ENCODE peak calls at places on chromosomes 12 and 14, in eight cellular contexts. One of them, this sample, is unnamed.
A peak's percentile ranks its signal among the peaks of the same experiment; 100 is the strongest.

GRCh38 chr12:120488057-120488660 is 7.8 kb upstream of the DYNLL1 start:
- DNase-seq in uterus: peak; percentile 39
- DNase-seq in testis: peak; percentile 84
- DNase-seq in adrenal gland: no peak
- DNase-seq in Peyer's patch: no peak
- DNase-seq in heart left ventricle: no peak
- DNase-seq in ovary: no peak
- DNase-seq in GM12878: no peak
- DNase-seq in this sample: no peak

GRCh38 chr14:58133739-58134138 is 18.3 kb downstream of the ARMH4 start:
- DNase-seq in Peyer's patch: no peak
- DNase-seq in uterus: no peak
- DNase-seq in GM12878: no peak
- DNase-seq in adrenal gland: no peak
- DNase-seq in heart left ventricle: no peak
- DNase-seq in ovary: no peak
- DNase-seq in testis: no peak
- DNase-seq in this sample: no peak

GRCh38 chr14:77123381-77124344 is 17.9 kb downstream of the ZDHHC22 start:
- DNase-seq in Peyer's patch: peak; percentile 93
- DNase-seq in adrenal gland: peak; percentile 57
- DNase-seq in GM12878: no peak
- DNase-seq in ovary: no peak
- DNase-seq in heart left ventricle: peak; percentile 48
- DNase-seq in testis: peak; percentile 70
- DNase-seq in uterus: no peak
- DNase-seq in this sample: peak; percentile 96

GRCh38 chr12:96473394-96474093 is 15.8 kb upstream of the CFAP54 start:
- DNase-seq in testis: no peak
- DNase-seq in heart left ventricle: no peak
- DNase-seq in GM12878: no peak
- DNase-seq in adrenal gland: no peak
- DNase-seq in ovary: no peak
- DNase-seq in Peyer's patch: no peak
- DNase-seq in uterus: no peak
- DNase-seq in this sample: no peak

GRCh38 chr12:86787419-86787818 is 531.2 kb upstream of the MGAT4C start:
- DNase-seq in Peyer's patch: no peak
- DNase-seq in GM12878: no peak
- DNase-seq in ovary: no peak
- DNase-seq in adrenal gland: no peak
- DNase-seq in heart left ventricle: no peak
- DNase-seq in testis: no peak
- DNase-seq in uterus: no peak
- DNase-seq in this sample: no peak

GRCh38 chr12:26359576-26359975 is 164.2 kb downstream of the SSPN start:
- DNase-seq in testis: no peak
- DNase-seq in heart left ventricle: no peak
- DNase-seq in ovary: no peak
- DNase-seq in adrenal gland: no peak
- DNase-seq in Peyer's patch: no peak
- DNase-seq in uterus: no peak
- DNase-seq in GM12878: no peak
- DNase-seq in this sample: no peak

GRCh38 chr12:123983822-123984485 is 10.9 kb downstream of the ZNF664 start:
- DNase-seq in GM12878: no peak
- DNase-seq in Peyer's patch: peak; percentile 47
- DNase-seq in testis: peak; percentile 61
- DNase-seq in ovary: peak; percentile 48
- DNase-seq in adrenal gland: peak; percentile 28
- DNase-seq in heart left ventricle: no peak
- DNase-seq in uterus: peak; percentile 36
- DNase-seq in this sample: peak; percentile 55

GRCh38 chr12:110693731-110694130 is 4.8 kb upstream of the HVCN1 start:
- DNase-seq in uterus: no peak
- DNase-seq in testis: peak; percentile 41
- DNase-seq in Peyer's patch: no peak
- DNase-seq in ovary: no peak
- DNase-seq in adrenal gland: peak; percentile 41
- DNase-seq in heart left ventricle: peak; percentile 51
- DNase-seq in GM12878: no peak
- DNase-seq in this sample: no peak

GRCh38 chr12:67327466-67327865 is 58.3 kb downstream of the CAND1 start:
- DNase-seq in ovary: no peak
- DNase-seq in GM12878: no peak
- DNase-seq in uterus: no peak
- DNase-seq in heart left ventricle: no peak
- DNase-seq in testis: no peak
- DNase-seq in Peyer's patch: no peak
- DNase-seq in adrenal gland: no peak
- DNase-seq in this sample: no peak

GRCh38 chr12:111268738-111269572 is 99.9 kb downstream of the PHETA1 start:
- DNase-seq in ovary: no peak
- DNase-seq in Peyer's patch: no peak
- DNase-seq in testis: no peak
- DNase-seq in heart left ventricle: no peak
- DNase-seq in GM12878: no peak
- DNase-seq in adrenal gland: no peak
- DNase-seq in uterus: no peak
- DNase-seq in this sample: no peak

GRCh38 chr14:54591461-54592245 is 24.7 kb downstream of the SAMD4A start:
- DNase-seq in Peyer's patch: no peak
- DNase-seq in ovary: no peak
- DNase-seq in testis: no peak
- DNase-seq in adrenal gland: no peak
- DNase-seq in GM12878: no peak
- DNase-seq in heart left ventricle: no peak
- DNase-seq in uterus: no peak
- DNase-seq in this sample: no peak

GRCh38 chr14:54594531-54594930 is 27.6 kb downstream of the SAMD4A start:
- DNase-seq in adrenal gland: no peak
- DNase-seq in testis: no peak
- DNase-seq in heart left ventricle: no peak
- DNase-seq in GM12878: no peak
- DNase-seq in uterus: no peak
- DNase-seq in Peyer's patch: no peak
- DNase-seq in ovary: no peak
- DNase-seq in this sample: no peak

GRCh38 chr14:54590481-54590880 is 23.6 kb downstream of the SAMD4A start:
- DNase-seq in testis: no peak
- DNase-seq in GM12878: no peak
- DNase-seq in Peyer's patch: no peak
- DNase-seq in ovary: no peak
- DNase-seq in heart left ventricle: no peak
- DNase-seq in adrenal gland: no peak
- DNase-seq in uterus: no peak
- DNase-seq in this sample: no peak

GRCh38 chr14:54589843-54590242 is 22.9 kb downstream of the SAMD4A start:
- DNase-seq in adrenal gland: no peak
- DNase-seq in GM12878: no peak
- DNase-seq in ovary: no peak
- DNase-seq in uterus: no peak
- DNase-seq in testis: no peak
- DNase-seq in heart left ventricle: no peak
- DNase-seq in Peyer's patch: no peak
- DNase-seq in this sample: no peak

GRCh38 chr14:54593860-54594259 is 26.9 kb downstream of the SAMD4A start:
- DNase-seq in Peyer's patch: no peak
- DNase-seq in ovary: no peak
- DNase-seq in GM12878: no peak
- DNase-seq in heart left ventricle: no peak
- DNase-seq in uterus: no peak
- DNase-seq in testis: no peak
- DNase-seq in adrenal gland: no peak
- DNase-seq in this sample: no peak
- H3K4me1 ChIP-seq in Peyer's patch: no peaks in the 10 kb centered on the region
- H3K4me1 ChIP-seq in ovary: no peaks in the 10 kb centered on the region
- H3K4me1 ChIP-seq in GM12878: no peaks in the 10 kb centered on the region
- H3K4me1 ChIP-seq in heart left ventricle: peaks cover 30% of the 10 kb centered on the region
- H3K4me1 ChIP-seq in uterus: peaks cover 5% of the 10 kb centered on the region
- H3K4me1 ChIP-seq in testis: no peaks in the 10 kb centered on the region
- H3K4me1 ChIP-seq in adrenal gland: peaks cover 4% of the 10 kb centered on the region
- H3K4me1 ChIP-seq in this sample: no peaks in the 10 kb centered on the region

DNA sequence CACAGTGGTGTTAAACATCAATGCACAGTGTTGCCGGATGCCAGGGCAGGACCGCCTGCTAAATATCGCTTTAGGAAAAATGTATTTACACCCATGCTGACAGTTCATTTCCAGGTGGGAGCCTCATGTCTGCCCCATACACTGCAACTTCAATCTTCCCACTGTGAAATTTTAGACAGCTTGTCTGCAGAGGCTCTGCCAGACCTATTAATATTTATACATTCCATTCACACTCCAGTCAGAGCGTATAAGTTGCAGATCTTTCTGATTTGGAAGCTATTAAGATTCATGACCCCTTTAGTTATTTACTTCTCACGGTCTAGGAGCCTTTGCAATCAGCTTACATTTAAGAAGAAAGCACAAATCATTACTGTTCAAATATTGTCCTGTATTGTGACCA is 357.4 kb downstream of the ATP23 start:
- DNase-seq in adrenal gland: no peak
- DNase-seq in testis: no peak
- DNase-seq in Peyer's patch: no peak
- DNase-seq in GM12878: no peak
- DNase-seq in ovary: no peak
- DNase-seq in heart left ventricle: no peak
- DNase-seq in uterus: no peak
- DNase-seq in this sample: no peak
- H3K27ac ChIP-seq in adrenal gland: no peak overlapping the region
- H3K27ac ChIP-seq in testis: no peak overlapping the region
- H3K27ac ChIP-seq in Peyer's patch: no peak overlapping the region
- H3K27ac ChIP-seq in GM12878: no peak overlapping the region
- H3K27ac ChIP-seq in ovary: no peak overlapping the region
- H3K27ac ChIP-seq in heart left ventricle: no peak overlapping the region
- H3K27ac ChIP-seq in uterus: no peak overlapping the region
- H3K27ac ChIP-seq in this sample: no peak overlapping the region

GRCh38 chr12:121802485-121802842 is 1.3 kb upstream of the SETD1B start:
- DNase-seq in ovary: no peak
- DNase-seq in Peyer's patch: no peak
- DNase-seq in testis: no peak
- DNase-seq in heart left ventricle: no peak
- DNase-seq in uterus: no peak
- DNase-seq in GM12878: no peak
- DNase-seq in adrenal gland: no peak
- DNase-seq in this sample: no peak

GRCh38 chr12:121802843-121803698 is 738 bp upstream of the SETD1B start:
- DNase-seq in ovary: peak; percentile 93
- DNase-seq in heart left ventricle: peak; percentile 92
- DNase-seq in GM12878: peak; percentile 88
- DNase-seq in adrenal gland: peak; percentile 88
- DNase-seq in uterus: peak; percentile 89
- DNase-seq in testis: peak; percentile 96
- DNase-seq in Peyer's patch: peak; percentile 94
- DNase-seq in this sample: peak; percentile 89

GRCh38 chr12:121805171-121805687 is 1.4 kb downstream of the SETD1B start:
- DNase-seq in testis: no peak
- DNase-seq in uterus: peak; percentile 34
- DNase-seq in GM12878: no peak
- DNase-seq in ovary: peak; percentile 52
- DNase-seq in heart left ventricle: peak; percentile 19
- DNase-seq in adrenal gland: no peak
- DNase-seq in Peyer's patch: peak; percentile 58
- DNase-seq in this sample: no peak

GRCh38 chr12:121804417-121805111 is 755 bp downstream of the SETD1B start:
- DNase-seq in ovary: peak; percentile 52
- DNase-seq in Peyer's patch: peak; percentile 73
- DNase-seq in uterus: peak; percentile 41
- DNase-seq in testis: no peak
- DNase-seq in heart left ventricle: peak; percentile 29
- DNase-seq in GM12878: no peak
- DNase-seq in adrenal gland: no peak
- DNase-seq in this sample: no peak

GRCh38 chr12:121803861-121804416 is at the start of gene SETD1B:
- DNase-seq in heart left ventricle: peak; percentile 77
- DNase-seq in testis: no peak
- DNase-seq in GM12878: no peak
- DNase-seq in uterus: peak; percentile 55
- DNase-seq in ovary: peak; percentile 64
- DNase-seq in Peyer's patch: peak; percentile 74
- DNase-seq in adrenal gland: peak; percentile 57
- DNase-seq in this sample: peak; percentile 63
- TF ChIP-seq POLR2A in heart left ventricle: no peak
- TF ChIP-seq POLR2A in testis: no peak
- TF ChIP-seq POLR2A in GM12878: no peak
- TF ChIP-seq POLR2A in uterus: peak; percentile 8
- TF ChIP-seq POLR2A in ovary: peak; percentile 10
- TF ChIP-seq POLR2A in Peyer's patch: peak; percentile 50
- TF ChIP-seq POLR2A in adrenal gland: peak; percentile 53
- TF ChIP-seq POLR2A in this sample: peak; percentile 32

GRCh38 chr14:59313063-59314018 is 124.9 kb downstream of the DAAM1 start:
- DNase-seq in testis: no peak
- DNase-seq in ovary: no peak
- DNase-seq in GM12878: peak; percentile 60
- DNase-seq in uterus: no peak
- DNase-seq in Peyer's patch: no peak
- DNase-seq in heart left ventricle: no peak
- DNase-seq in adrenal gland: no peak
- DNase-seq in this sample: no peak

GRCh38 chr14:59317346-59317745 is 128.9 kb downstream of the DAAM1 start:
- DNase-seq in Peyer's patch: no peak
- DNase-seq in ovary: no peak
- DNase-seq in heart left ventricle: no peak
- DNase-seq in uterus: no peak
- DNase-seq in GM12878: no peak
- DNase-seq in adrenal gland: no peak
- DNase-seq in testis: no peak
- DNase-seq in this sample: no peak

GRCh38 chr14:59317782-59318505 is 129.5 kb downstream of the DAAM1 start:
- DNase-seq in testis: no peak
- DNase-seq in Peyer's patch: no peak
- DNase-seq in uterus: no peak
- DNase-seq in ovary: no peak
- DNase-seq in adrenal gland: no peak
- DNase-seq in heart left ventricle: no peak
- DNase-seq in GM12878: no peak
- DNase-seq in this sample: no peak

GRCh38 chr14:59314019-59314608 is 125.6 kb downstream of the DAAM1 start:
- DNase-seq in heart left ventricle: no peak
- DNase-seq in adrenal gland: no peak
- DNase-seq in testis: no peak
- DNase-seq in uterus: no peak
- DNase-seq in ovary: no peak
- DNase-seq in GM12878: no peak
- DNase-seq in Peyer's patch: no peak
- DNase-seq in this sample: no peak

DNA sequence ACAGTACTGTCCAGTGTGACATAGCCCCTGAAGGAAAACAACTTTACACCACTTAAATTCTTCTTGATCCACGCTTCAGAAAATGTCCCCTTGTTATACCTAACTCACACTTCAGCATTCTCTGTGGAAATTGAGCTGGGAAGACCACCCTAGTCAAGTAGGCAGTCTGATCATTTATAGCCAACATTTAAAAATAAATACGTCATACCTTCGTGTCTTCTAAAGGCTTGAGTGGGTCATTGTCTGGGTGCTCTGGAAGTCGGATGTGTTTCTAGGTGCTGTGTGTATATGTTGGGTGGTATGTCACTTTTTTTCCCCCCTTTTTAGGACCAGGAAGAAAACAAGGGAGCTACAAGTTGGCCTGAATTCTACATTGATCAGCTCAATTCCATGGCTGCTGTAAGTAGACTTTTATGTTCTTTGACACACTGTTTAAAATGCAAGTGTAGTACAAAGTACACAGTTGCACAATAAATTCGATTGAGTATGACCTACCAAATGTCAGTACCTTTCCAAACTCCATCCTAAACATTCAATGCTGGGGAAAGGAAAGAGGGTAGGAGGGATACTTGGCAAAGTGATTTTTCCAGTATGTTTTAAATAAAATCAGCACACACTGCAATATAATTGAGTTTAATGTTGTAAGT is 126.6 kb downstream of the DAAM1 start:
- DNase-seq in uterus: no peak
- DNase-seq in GM12878: no peak
- DNase-seq in testis: no peak
- DNase-seq in ovary: no peak
- DNase-seq in adrenal gland: no peak
- DNase-seq in heart left ventricle: no peak
- DNase-seq in Peyer's patch: no peak
- DNase-seq in this sample: no peak
- H3K4me1 ChIP-seq in uterus: no peaks in the 10 kb centered on the region
- H3K4me1 ChIP-seq in GM12878: peaks cover 3% of the 10 kb centered on the region
- H3K4me1 ChIP-seq in testis: peaks cover 9% of the 10 kb centered on the region
- H3K4me1 ChIP-seq in ovary: peaks cover 4% of the 10 kb centered on the region
- H3K4me1 ChIP-seq in adrenal gland: peaks cover 22% of the 10 kb centered on the region
- H3K4me1 ChIP-seq in heart left ventricle: peaks cover 38% of the 10 kb centered on the region
- H3K4me1 ChIP-seq in Peyer's patch: no peaks in the 10 kb centered on the region
- H3K4me1 ChIP-seq in this sample: peaks cover 49% of the 10 kb centered on the region

This sample was measured in thyroid gland.